ENCODE peak calls at places on chromosomes 11 and 22, in four cellular contexts. One of them, this sample, is unnamed.

GRCh38 chr11:106706355-106706754 is 311.9 kb downstream of the GUCY1A2 start:
- DNase-seq in GM12878: no peak
- DNase-seq in HepG2: no peak
- DNase-seq in K562: no peak
- DNase-seq in this sample: no peak

GRCh38 chr11:14973621-14974020 is 1.5 kb upstream of the CALCA start:
- DNase-seq in GM12878: no peak
- DNase-seq in HepG2: no peak
- DNase-seq in K562: no peak
- DNase-seq in this sample: peak

GRCh38 chr22:24104307-24105017 is 76.8 kb upstream of the SUSD2 start:
- DNase-seq in GM12878: no peak
- DNase-seq in HepG2: no peak
- DNase-seq in K562: no peak
- DNase-seq in this sample: no peak

GRCh38 chr11:6602096-6602940 is 1.1 kb downstream of the RRP8 start:
- DNase-seq in GM12878: no peak
- DNase-seq in HepG2: no peak
- DNase-seq in K562: no peak
- DNase-seq in this sample: no peak

GRCh38 chr11:22976146-22976545 is 115.9 kb upstream of the CCDC179 start:
- DNase-seq in GM12878: no peak
- DNase-seq in HepG2: no peak
- DNase-seq in K562: no peak
- DNase-seq in this sample: no peak

GRCh38 chr11:112132737-112133136 is 31.2 kb downstream of the IL18 start:
- DNase-seq in GM12878: no peak
- DNase-seq in HepG2: no peak
- DNase-seq in K562: no peak
- DNase-seq in this sample: peak

GRCh38 chr11:122863704-122864326 is 18.7 kb upstream of the JHY start:
- DNase-seq in GM12878: no peak
- DNase-seq in HepG2: no peak
- DNase-seq in K562: peak
- DNase-seq in this sample: peak

GRCh38 chr22:22462813-22463567 is 45.6 kb downstream of the ZNF280B start:
- DNase-seq in GM12878: no peak
- DNase-seq in HepG2: peak
- DNase-seq in K562: peak
- DNase-seq in this sample: peak

GRCh38 chr11:126354631-126355323 is 709 bp upstream of the ST3GAL4 start:
- DNase-seq in GM12878: no peak
- DNase-seq in HepG2: no peak
- DNase-seq in K562: peak
- DNase-seq in this sample: no peak

GRCh38 chr11:65489706-65490310 is 9.0 kb upstream of the MALAT1 start:
- DNase-seq in GM12878: no peak
- DNase-seq in HepG2: peak
- DNase-seq in K562: no peak
- DNase-seq in this sample: no peak

GRCh38 chr22:48096846-48097665 is 1334.6 kb downstream of the TBC1D22A start:
- DNase-seq in GM12878: no peak
- DNase-seq in HepG2: no peak
- DNase-seq in K562: no peak
- DNase-seq in this sample: no peak

GRCh38 chr11:32386770-32387377 is 48.5 kb downstream of the WT1 start:
- DNase-seq in GM12878: no peak
- DNase-seq in HepG2: no peak
- DNase-seq in K562: peak
- DNase-seq in this sample: no peak

GRCh38 chr11:1523779-1524178 is 37.2 kb upstream of the MOB2 start:
- DNase-seq in GM12878: no peak
- DNase-seq in HepG2: no peak
- DNase-seq in K562: no peak
- DNase-seq in this sample: no peak

GRCh38 chr22:34781676-34782075 is 284.3 kb upstream of the ISX start:
- DNase-seq in GM12878: no peak
- DNase-seq in HepG2: no peak
- DNase-seq in K562: no peak
- DNase-seq in this sample: no peak

GRCh38 chr11:21622995-21623394 is 569.9 kb upstream of the ANO5 start:
- DNase-seq in GM12878: no peak
- DNase-seq in HepG2: no peak
- DNase-seq in K562: no peak
- DNase-seq in this sample: no peak

GRCh38 chr11:104968856-104969776 is 742 bp upstream of the CASP4 start:
- DNase-seq in GM12878: no peak
- DNase-seq in HepG2: peak
- DNase-seq in K562: no peak
- DNase-seq in this sample: peak

GRCh38 chr11:9201372-9202162 is 63.6 kb downstream of the DENND5A start:
- DNase-seq in GM12878: no peak
- DNase-seq in HepG2: no peak
- DNase-seq in K562: no peak
- DNase-seq in this sample: no peak

GRCh38 chr22:46878549-46878948 is 116.1 kb downstream of the TBC1D22A start:
- DNase-seq in GM12878: no peak
- DNase-seq in HepG2: no peak
- DNase-seq in K562: peak
- DNase-seq in this sample: peak

GRCh38 chr11:31995525-31996123 is 95.2 kb upstream of the RCN1 start:
- DNase-seq in GM12878: peak
- DNase-seq in HepG2: no peak
- DNase-seq in K562: no peak
- DNase-seq in this sample: no peak

GRCh38 chr11:7882860-7883259 is 48.2 kb downstream of the OR10A6 start:
- DNase-seq in GM12878: no peak
- DNase-seq in HepG2: no peak
- DNase-seq in K562: no peak
- DNase-seq in this sample: no peak

GRCh38 chr11:112529071-112529470 is 268.4 kb upstream of the PLET1 start:
- DNase-seq in GM12878: no peak
- DNase-seq in HepG2: no peak
- DNase-seq in K562: no peak
- DNase-seq in this sample: no peak

GRCh38 chr11:43920598-43921419 is 21.6 kb upstream of the C11orf96 start:
- DNase-seq in GM12878: no peak
- DNase-seq in HepG2: peak
- DNase-seq in K562: peak
- DNase-seq in this sample: no peak

GRCh38 chr11:73404048-73404447 is 27.8 kb downstream of the RELT start:
- DNase-seq in GM12878: no peak
- DNase-seq in HepG2: peak
- DNase-seq in K562: peak
- DNase-seq in this sample: peak

GRCh38 chr22:25970348-25970995 is 198.8 kb upstream of the SEZ6L start:
- DNase-seq in GM12878: no peak
- DNase-seq in HepG2: no peak
- DNase-seq in K562: no peak
- DNase-seq in this sample: peak

GRCh38 chr11:123381149-123381548 is 48.9 kb upstream of the GRAMD1B start:
- DNase-seq in GM12878: no peak
- DNase-seq in HepG2: no peak
- DNase-seq in K562: no peak
- DNase-seq in this sample: no peak

GRCh38 chr11:71316701-71317100 is 64.3 kb upstream of the SHANK2 start:
- DNase-seq in GM12878: no peak
- DNase-seq in HepG2: no peak
- DNase-seq in K562: no peak
- DNase-seq in this sample: no peak

DNA sequence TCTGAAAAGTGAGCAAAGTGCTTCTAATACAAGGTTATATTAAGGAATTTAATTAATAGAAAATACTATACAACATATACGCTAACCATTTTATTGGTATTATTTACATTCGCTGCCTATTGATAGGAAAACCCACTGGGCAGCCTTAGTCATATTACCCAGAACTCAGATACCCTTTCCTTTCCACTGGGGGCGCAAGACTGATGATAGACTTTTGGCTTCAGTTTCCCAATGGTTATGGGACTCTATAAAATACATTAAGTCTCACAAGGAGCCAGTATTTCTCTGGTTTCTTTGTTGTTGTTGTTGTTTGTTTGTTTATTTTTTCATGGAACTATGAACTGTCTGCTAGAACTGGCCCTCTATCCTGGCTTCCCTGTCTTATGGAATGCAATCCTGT is 471.1 kb upstream of the KIRREL3 start:
- DNase-seq in GM12878: no peak
- DNase-seq in HepG2: no peak
- DNase-seq in K562: no peak
- DNase-seq in this sample: peak
- TF ChIP-seq JUNB in GM12878: no peak
- TF ChIP-seq JUNB in HepG2: no peak
- TF ChIP-seq JUNB in K562: no peak
- TF ChIP-seq JUNB in this sample: no peak

GRCh38 chr22:29314074-29314473 is 1.4 kb downstream of the RASL10A start:
- DNase-seq in GM12878: no peak
- DNase-seq in HepG2: no peak
- DNase-seq in K562: no peak
- DNase-seq in this sample: no peak
- TF ChIP-seq EZH2 in GM12878: no peak
- TF ChIP-seq EZH2 in HepG2: no peak
- TF ChIP-seq EZH2 in K562: no peak
- TF ChIP-seq EZH2 in this sample: no peak

DNA sequence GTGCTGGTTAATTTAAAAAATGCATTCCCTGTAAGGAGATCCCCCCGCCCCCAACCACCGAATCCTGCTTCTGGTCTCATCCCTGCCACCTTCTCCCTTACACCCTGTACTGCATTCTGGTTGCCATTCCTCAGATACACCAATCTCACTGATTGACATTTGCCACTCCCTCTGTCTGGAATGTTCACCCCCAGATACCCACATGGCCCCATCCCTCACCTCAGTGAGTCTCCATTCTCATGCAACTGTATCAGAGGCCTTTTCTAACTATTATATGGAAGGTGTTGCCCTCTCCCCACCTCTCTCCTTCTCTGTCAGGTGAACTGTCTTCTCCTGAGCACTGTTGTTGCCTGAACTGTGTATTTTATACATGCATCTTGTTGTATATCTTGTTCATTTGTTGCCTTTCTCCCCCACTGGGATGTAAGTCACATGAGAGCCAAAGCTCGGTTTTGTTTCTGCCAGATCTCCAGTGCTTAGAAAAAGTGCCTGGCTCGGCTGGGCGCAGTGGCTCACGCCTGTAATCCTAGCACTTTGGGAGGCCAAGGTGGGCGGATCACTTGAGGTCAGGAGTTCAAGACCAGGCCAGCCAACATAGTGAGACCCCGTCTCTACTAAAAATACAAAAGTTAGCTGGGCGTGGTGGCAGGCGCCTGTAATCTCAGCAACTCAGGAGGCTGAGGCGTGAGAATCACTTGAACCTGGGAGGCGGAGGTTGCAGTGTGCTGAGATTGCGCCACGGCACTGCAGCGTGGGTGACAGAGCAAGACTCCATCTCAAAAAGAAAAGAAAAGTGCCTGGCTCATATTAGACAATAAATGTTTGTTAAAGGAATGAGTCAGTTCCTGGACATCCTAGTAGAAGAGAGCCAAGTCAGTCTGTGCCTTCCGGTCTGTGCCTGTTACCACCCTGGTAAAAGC is 61.0 kb downstream of the TNRC6B start:
- DNase-seq in GM12878: no peak
- DNase-seq in HepG2: no peak
- DNase-seq in K562: no peak
- DNase-seq in this sample: peak
- TF ChIP-seq JUNB in GM12878: no peak
- TF ChIP-seq JUNB in HepG2: no peak
- TF ChIP-seq JUNB in K562: no peak
- TF ChIP-seq JUNB in this sample: no peak

DNA sequence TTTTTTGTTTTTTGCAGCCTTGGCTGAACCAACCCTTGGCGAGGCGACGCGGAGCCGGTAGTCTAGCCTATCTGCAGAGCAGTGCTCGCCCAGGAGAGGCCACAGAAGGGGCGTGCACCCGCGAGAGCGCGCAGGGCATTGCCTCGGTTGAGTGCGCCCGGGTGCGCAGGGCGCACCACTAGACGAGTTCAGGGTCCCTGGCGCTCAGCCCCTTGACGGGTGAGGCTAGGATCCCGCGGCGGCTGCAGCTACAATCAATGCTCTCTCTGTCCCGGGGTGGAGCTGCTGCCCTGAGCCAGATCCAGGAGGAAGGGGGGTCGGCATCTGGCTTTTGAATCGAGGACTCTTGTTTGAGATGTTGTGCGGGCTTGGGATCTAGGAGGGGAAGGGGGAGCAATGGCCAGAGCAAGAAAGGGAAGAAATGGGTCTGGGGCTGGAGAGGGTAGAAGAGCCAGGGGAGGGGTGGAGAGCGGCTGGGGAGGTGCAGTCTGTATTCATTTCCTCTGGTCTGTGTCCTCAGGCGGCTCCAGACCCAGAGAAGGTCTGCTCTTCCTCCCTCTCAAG is 949 bp downstream of the THY1 start:
- DNase-seq in GM12878: no peak
- DNase-seq in HepG2: no peak
- DNase-seq in K562: no peak
- DNase-seq in this sample: peak
- TF ChIP-seq EZH2 in GM12878: no peak
- TF ChIP-seq EZH2 in HepG2: no peak
- TF ChIP-seq EZH2 in K562: no peak
- TF ChIP-seq EZH2 in this sample: no peak

GRCh38 chr11:76023408-76024068 is 182.8 kb downstream of the WNT11 start:
- DNase-seq in GM12878: no peak
- DNase-seq in HepG2: no peak
- DNase-seq in K562: no peak
- DNase-seq in this sample: no peak

GRCh38 chr11:76025817-76026216 is 180.5 kb downstream of the WNT11 start:
- DNase-seq in GM12878: no peak
- DNase-seq in HepG2: no peak
- DNase-seq in K562: no peak
- DNase-seq in this sample: no peak

GRCh38 chr11:76030286-76030685 is 176.0 kb downstream of the WNT11 start:
- DNase-seq in GM12878: no peak
- DNase-seq in HepG2: peak
- DNase-seq in K562: no peak
- DNase-seq in this sample: peak

GRCh38 chr11:76026862-76027261 is 179.4 kb downstream of the WNT11 start:
- DNase-seq in GM12878: no peak
- DNase-seq in HepG2: no peak
- DNase-seq in K562: no peak
- DNase-seq in this sample: no peak

DNA sequence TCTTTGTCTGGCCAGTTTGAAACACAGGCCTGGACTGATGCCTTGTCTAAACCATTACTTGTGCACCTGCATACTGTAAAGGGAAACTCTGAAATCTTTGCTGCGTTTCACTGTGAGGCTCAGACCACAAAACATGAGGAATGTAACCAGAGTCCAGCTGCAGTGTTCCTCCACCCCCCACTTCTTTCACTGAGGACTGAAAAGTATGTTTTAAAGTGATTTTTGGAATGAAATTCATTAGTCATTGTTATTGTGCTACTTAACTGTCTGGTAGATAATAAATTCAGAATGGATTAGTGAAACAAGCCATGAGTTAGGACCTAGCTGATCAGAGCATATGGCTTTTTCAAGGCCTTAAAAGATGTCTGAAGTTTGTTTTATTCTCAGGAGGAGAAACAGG is 181.2 kb downstream of the WNT11 start:
- DNase-seq in GM12878: no peak
- DNase-seq in HepG2: no peak
- DNase-seq in K562: no peak
- DNase-seq in this sample: no peak
- TF ChIP-seq JUNB in GM12878: no peak
- TF ChIP-seq JUNB in HepG2: no peak
- TF ChIP-seq JUNB in K562: no peak
- TF ChIP-seq JUNB in this sample: no peak